ENCODE peak calls at places on chromosomes 16 and 17, in four cellular contexts. X, W, J and Z are unnamed samples.
A peak's percentile ranks its signal among the peaks of the same experiment; 100 is the strongest.

GRCh38 chr17:63185420-63185819 is 219.4 kb downstream of the TANC2 start:
- DNase-seq in X (no peak), W (no peak), J (no peak), Z (no peak)

GRCh38 chr17:50686494-50687199 is 21.1 kb downstream of the ANKRD40 start:
- DNase-seq in X (peak; percentile 15), W (peak; percentile 70), J (peak; percentile 87), Z (no peak)

GRCh38 chr17:48952904-48953303 is 8.3 kb upstream of the SNF8 start:
- DNase-seq in X (no peak), W (no peak), J (no peak), Z (no peak)

GRCh38 chr16:6835516-6835915 is 497.1 kb upstream of the RBFOX1 start:
- DNase-seq in X (no peak), W (no peak), J (no peak), Z (no peak)

GRCh38 chr16:77732241-77732946 is 10.1 kb downstream of the NUDT7 start:
- DNase-seq in X (no peak), W (no peak), J (no peak), Z (no peak)

GRCh38 chr17:15440347-15440746 is 27.1 kb downstream of the CDRT4 start:
- DNase-seq in X (peak; percentile 15), W (no peak), J (no peak), Z (no peak)

GRCh38 chr17:50123649-50124349 is 6.2 kb downstream of the SAMD14 start:
- DNase-seq in X (no peak), W (no peak), J (no peak), Z (no peak)

GRCh38 chr17:45997624-45998023 is 1.4 kb upstream of the STH start:
- DNase-seq in X (no peak), W (no peak), J (no peak), Z (no peak)

GRCh38 chr16:1791943-1792812 is 1.3 kb downstream of the IGFALS start:
- DNase-seq in X (peak; percentile 36), W (peak; percentile 8), J (no peak), Z (no peak)

GRCh38 chr17:10305336-10306096 is 67.3 kb downstream of the MYH13 start:
- DNase-seq in X (no peak), W (no peak), J (no peak), Z (no peak)

GRCh38 chr17:58639681-58640080 is 52.2 kb downstream of the TEX14 start:
- DNase-seq in X (no peak), W (no peak), J (no peak), Z (no peak)

GRCh38 chr16:84360170-84360569 is 8.2 kb upstream of the ATP2C2 start:
- DNase-seq in X (no peak), W (no peak), J (no peak), Z (no peak)

GRCh38 chr17:2027528-2028233 is 2.3 kb upstream of the DPH1 start:
- DNase-seq in X (no peak), W (no peak), J (no peak), Z (no peak)

GRCh38 chr17:2023692-2024571 is 1.2 kb downstream of the RTN4RL1 start:
- DNase-seq in X (no peak), W (no peak), J (peak; percentile 62), Z (peak; percentile 79)

GRCh38 chr17:2024572-2025219 is 438 bp downstream of the RTN4RL1 start:
- DNase-seq in X (no peak), W (no peak), J (no peak), Z (no peak)

GRCh38 chr17:2025220-2025621 is at the start of gene RTN4RL1:
- DNase-seq in X (peak; percentile 38), W (peak; percentile 61), J (peak; percentile 64), Z (peak; percentile 72)

GRCh38 chr17:2025622-2026309 is 632 bp upstream of the RTN4RL1 start:
- DNase-seq in X (peak; percentile 76), W (peak; percentile 73), J (peak; percentile 85), Z (peak; percentile 79)
- TF ChIP-seq CTCF in X (peak; percentile 69), W (peak; percentile 73), J (peak; percentile 60), Z (peak; percentile 56)

DNA sequence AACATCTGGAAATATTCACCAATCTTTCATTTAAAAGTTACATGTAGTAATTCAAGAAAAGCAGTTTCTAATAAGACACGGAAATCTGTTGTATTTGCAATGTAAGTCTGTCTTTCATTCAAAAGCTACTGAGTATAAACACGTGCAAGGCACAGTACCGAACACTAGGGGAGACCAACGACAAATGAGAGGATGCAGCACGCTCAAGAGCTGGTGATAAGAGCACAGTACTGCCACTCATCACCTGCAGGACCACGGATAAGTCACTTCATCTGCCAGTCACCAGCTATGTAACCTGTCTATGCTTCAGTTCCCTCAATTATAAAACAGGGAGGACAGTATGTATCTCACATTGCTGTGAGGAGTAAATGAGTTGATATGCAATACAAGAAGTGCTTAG is 67.1 kb downstream of the CLEC18A start:
- DNase-seq in X (peak; percentile 56), W (no peak), J (no peak), Z (no peak)
- TF ChIP-seq CTCF in X (peak; percentile 60), W (no peak), J (no peak), Z (peak; percentile 30)

DNA sequence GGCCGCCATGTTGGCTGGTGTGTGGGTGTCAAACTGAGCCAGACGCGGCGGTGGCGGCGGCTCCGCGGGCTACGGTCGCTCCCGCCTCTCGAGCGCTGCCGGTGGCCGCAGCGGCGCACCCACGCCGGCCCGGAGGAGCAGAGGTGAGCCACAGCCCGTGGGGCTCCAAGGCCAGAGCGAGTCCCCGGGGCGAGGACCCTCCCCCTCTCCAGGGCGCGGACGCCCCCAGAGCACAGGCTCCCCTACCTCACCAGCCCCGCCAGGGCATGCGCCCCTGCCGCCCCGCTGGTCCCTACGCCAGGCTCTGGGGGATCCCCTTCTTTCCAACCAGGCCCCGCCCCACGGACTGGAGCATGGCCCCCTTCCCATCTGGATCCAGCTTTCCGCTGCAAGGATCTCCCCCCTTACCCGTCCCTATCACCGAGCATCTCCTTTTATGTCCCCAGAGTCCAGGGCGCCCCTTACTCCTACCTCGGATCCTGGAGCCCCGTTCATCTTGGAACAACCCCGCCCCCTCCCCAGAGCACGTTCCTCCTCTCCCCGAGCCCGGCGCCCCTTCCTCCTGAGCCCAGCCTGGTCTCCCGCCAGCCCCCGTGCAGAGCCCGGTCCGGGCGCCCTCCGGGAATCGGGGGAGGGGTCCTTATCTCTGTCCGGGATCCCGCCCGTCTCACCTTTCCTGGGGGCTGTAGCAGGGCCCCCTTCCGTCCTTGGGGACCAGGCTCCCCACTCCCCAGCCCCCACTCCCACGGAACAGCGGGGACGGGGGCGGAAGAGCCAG is 412 bp downstream of the EPN2 start:
- DNase-seq in X (peak; percentile 37), W (peak; percentile 34), J (peak; percentile 48), Z (peak; percentile 64)
- TF ChIP-seq CTCF in X (no peak), W (peak; percentile 40), J (peak; percentile 26), Z (no peak)

GRCh38 chr16:31008154-31008950 is 2.1 kb downstream of the STX1B start:
- DNase-seq in X (no peak), W (no peak), J (no peak), Z (no peak)

GRCh38 chr16:31010943-31011342 is 505 bp upstream of the STX1B start:
- DNase-seq in X (no peak), W (no peak), J (no peak), Z (no peak)

GRCh38 chr16:31009120-31009519 is 1.3 kb downstream of the STX1B start:
- DNase-seq in X (no peak), W (no peak), J (no peak), Z (no peak)

GRCh38 chr16:31010539-31010938 is at the start of gene STX1B:
- DNase-seq in X (peak; percentile 67), W (no peak), J (no peak), Z (peak; percentile 88)

DNA sequence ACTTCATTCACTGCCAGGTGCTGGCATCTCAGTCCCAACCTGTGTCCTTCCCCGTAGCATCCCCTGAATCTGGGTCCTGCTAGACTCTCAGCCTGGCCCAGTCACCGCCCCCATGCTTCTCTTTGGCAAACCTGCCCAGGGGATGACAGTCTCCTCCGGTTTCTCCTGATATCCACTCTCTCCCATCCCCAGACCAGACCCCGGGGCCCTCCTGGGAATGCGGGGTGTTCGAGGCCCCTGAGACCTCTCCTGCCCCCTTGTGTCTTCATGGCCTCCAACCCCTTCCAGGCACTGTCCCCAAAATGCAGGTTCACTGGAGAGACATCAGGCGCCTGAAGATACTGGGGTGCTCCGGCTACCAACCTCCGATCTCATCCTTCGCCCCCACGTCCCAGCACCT is 544 bp downstream of the STX1B start:
- DNase-seq in X (no peak), W (no peak), J (no peak), Z (no peak)
- TF ChIP-seq CTCF in X (no peak), W (no peak), J (no peak), Z (no peak)

DNA sequence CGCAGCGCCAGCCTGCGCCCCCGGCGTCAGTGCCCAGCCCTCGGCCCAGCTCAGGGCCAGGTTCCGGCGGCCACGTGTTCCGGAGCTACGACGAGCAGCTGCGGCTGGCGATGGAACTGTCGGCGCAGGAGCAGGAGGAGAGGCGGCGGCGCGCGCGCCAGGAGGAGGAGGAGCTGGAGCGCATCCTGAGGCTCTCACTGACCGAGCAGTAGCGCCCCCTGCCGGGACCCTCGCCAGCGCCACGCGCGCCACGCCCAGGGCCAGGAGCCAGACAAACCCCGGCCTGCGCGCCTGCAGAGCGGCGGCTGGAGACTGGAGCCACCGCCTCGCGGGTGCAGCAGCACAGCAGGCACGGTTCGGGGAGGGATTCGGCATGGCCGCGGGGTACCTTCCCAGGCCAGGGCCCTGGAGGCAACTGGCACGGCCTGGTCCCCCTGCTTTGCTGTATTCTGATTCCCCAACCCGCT is 9.3 kb downstream of the CORO6 start:
- DNase-seq in X (no peak), W (peak; percentile 95), J (peak; percentile 87), Z (peak; percentile 99)
- TF ChIP-seq CTCF in X (no peak), W (peak; percentile 94), J (peak; percentile 71), Z (peak; percentile 89)

DNA sequence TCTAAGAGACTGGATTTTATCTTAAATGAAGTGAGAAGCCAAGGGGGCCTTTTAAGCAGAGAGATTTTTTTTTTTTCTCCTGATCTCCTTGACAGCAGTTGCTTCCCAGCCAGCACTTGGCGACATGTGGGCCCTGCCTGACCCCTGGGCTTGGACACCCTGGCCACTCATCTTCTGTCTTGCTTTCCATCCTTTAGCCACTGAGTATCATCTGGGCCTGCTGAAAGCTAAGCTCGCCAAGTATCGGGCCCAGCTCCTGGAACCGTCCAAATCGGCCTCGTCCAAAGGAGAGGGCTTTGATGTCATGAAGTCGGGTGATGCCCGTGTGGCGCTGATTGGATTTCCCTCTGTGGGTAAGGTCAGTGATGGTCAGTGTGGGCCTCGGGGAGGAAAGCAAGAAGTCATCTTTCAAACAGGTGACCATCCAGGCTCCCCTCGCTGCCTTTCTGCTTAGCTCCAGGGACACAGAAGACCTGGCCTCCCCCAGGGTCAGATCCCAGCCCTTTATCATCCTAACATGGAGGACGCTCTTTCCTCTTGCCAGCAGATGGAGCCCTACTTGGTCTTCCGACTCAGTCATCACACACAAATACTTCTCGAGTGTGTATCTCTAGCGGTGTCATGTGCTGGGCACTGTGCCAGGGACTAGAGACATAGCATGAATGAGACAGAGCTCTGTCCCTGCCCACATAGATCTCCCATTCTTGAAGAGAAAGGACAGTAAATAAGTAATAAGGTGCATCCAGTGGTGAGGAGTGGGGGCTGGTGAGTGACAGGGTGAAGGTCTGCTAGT is 6.1 kb downstream of the DRG2 start:
- DNase-seq in X (peak; percentile 59), W (peak; percentile 75), J (no peak), Z (no peak)
- TF ChIP-seq CTCF in X (peak; percentile 50), W (no peak), J (no peak), Z (peak; percentile 34)